ENCODE peak calls at places on chromosome 14, in seven cellular contexts. O is aorta; B is T-helper 17 cell; R is left lung; S is Right ventricle myocardium superior; C is activated CD8-positive, alpha-beta memory T cell treated with anti-CD3 and anti-CD28 coated beads, Interleukin-2, amount 10 ng/mL, durations not matched to agents 7 days and 5 days; H is activated CD8-positive, alpha-beta T cell treated with anti-CD3 and anti-CD28 coated beads, Interleukin-2, amount 10 ng/mL, durations not matched to agents 7 days and 5 days. A is an unnamed sample.

GRCh38 chr14:61222388-61222787 is 58.8 kb downstream of the TMEM30B start:
- ATAC-seq in O (no peak), B (no peak), R (no peak), S (peak), C (no peak), H (no peak), A (no peak)

GRCh38 chr14:68363401-68363800 is 429.5 kb downstream of the ZFP36L1 start:
- ATAC-seq in O (no peak), B (no peak), R (no peak), S (no peak), C (no peak), H (no peak), A (peak)

GRCh38 chr14:84976805-84977204 is 553.1 kb upstream of the FLRT2 start:
- ATAC-seq in O (no peak), B (no peak), R (no peak), S (no peak), C (no peak), H (no peak), A (no peak)

GRCh38 chr14:65169351-65169750 is 67.0 kb upstream of the MAX start:
- ATAC-seq in O (no peak), B (no peak), R (no peak), S (peak), C (peak), H (no peak), A (peak)

GRCh38 chr14:102201369-102201748 is 61.7 kb downstream of the WDR20 start:
- ATAC-seq in O (no peak), B (peak), R (no peak), S (no peak), C (peak), H (no peak), A (no peak)

GRCh38 chr14:81474685-81475324 is 58.8 kb downstream of the SEL1L start:
- ATAC-seq in O (no peak), B (peak), R (no peak), S (no peak), C (peak), H (peak), A (no peak)

GRCh38 chr14:94689985-94690400 is 77.8 kb downstream of the SERPINA3 start:
- ATAC-seq in O (no peak), B (no peak), R (no peak), S (no peak), C (no peak), H (peak), A (no peak)

GRCh38 chr14:103228076-103228806 is 105.0 kb downstream of the TNFAIP2 start:
- ATAC-seq in O (no peak), B (no peak), R (no peak), S (no peak), C (no peak), H (no peak), A (no peak)

GRCh38 chr14:20803221-20803620 is 577 bp upstream of the RNASE1 start:
- ATAC-seq in O (no peak), B (no peak), R (no peak), S (no peak), C (no peak), H (no peak), A (no peak)

GRCh38 chr14:89484445-89484844 is 67.4 kb upstream of the FOXN3 start:
- ATAC-seq in O (no peak), B (no peak), R (peak), S (no peak), C (no peak), H (no peak), A (no peak)

GRCh38 chr14:74563233-74563585 is 48.8 kb downstream of the LTBP2 start:
- ATAC-seq in O (no peak), B (no peak), R (peak), S (no peak), C (no peak), H (no peak), A (no peak)

GRCh38 chr14:81330619-81331122 is 69.5 kb downstream of the STON2 start:
- ATAC-seq in O (no peak), B (no peak), R (no peak), S (no peak), C (no peak), H (no peak), A (no peak)

GRCh38 chr14:105999361-106000028 is 473.1 kb downstream of the TMEM121 start:
- ATAC-seq in O (peak), B (peak), R (peak), S (peak), C (peak), H (peak), A (peak)

GRCh38 chr14:61539631-61540030 is 155.7 kb upstream of the HIF1A start:
- ATAC-seq in O (no peak), B (no peak), R (no peak), S (no peak), C (no peak), H (no peak), A (no peak)

GRCh38 chr14:102699416-102700110 is 77.7 kb upstream of the TRAF3 start:
- ATAC-seq in O (no peak), B (no peak), R (no peak), S (no peak), C (no peak), H (no peak), A (no peak)

GRCh38 chr14:25953532-25954144 is 644.2 kb downstream of the NOVA1 start:
- ATAC-seq in O (no peak), B (no peak), R (peak), S (no peak), C (no peak), H (no peak), A (no peak)

GRCh38 chr14:22084393-22085281 is 411.0 kb upstream of the OR4E1 start:
- ATAC-seq in O (no peak), B (peak), R (peak), S (peak), C (peak), H (peak), A (no peak)

GRCh38 chr14:77752799-77753516 is 8.0 kb downstream of the SNW1 start:
- ATAC-seq in O (no peak), B (no peak), R (no peak), S (no peak), C (no peak), H (no peak), A (no peak)

GRCh38 chr14:22052795-22053194 is 379.2 kb upstream of the OR4E1 start:
- ATAC-seq in O (no peak), B (peak), R (peak), S (no peak), C (peak), H (peak), A (no peak)

GRCh38 chr14:100873083-100873482 is 30.4 kb downstream of the RTL1 start:
- ATAC-seq in O (no peak), B (no peak), R (no peak), S (no peak), C (no peak), H (no peak), A (peak)

GRCh38 chr14:100246136-100246535 is 7.2 kb downstream of the YY1 start:
- ATAC-seq in O (peak), B (no peak), R (no peak), S (peak), C (no peak), H (no peak), A (no peak)

GRCh38 chr14:23640524-23641141 is 4.5 kb downstream of the DHRS2 start:
- ATAC-seq in O (peak), B (no peak), R (peak), S (peak), C (no peak), H (no peak), A (no peak)

GRCh38 chr14:34302654-34303053 is 159.4 kb downstream of the SPTSSA start:
- ATAC-seq in O (no peak), B (no peak), R (no peak), S (peak), C (no peak), H (no peak), A (no peak)

GRCh38 chr14:97024300-97024699 is 227.1 kb downstream of the VRK1 start:
- ATAC-seq in O (no peak), B (no peak), R (no peak), S (no peak), C (no peak), H (no peak), A (no peak)

GRCh38 chr14:98182385-98183055 is 1089.5 kb downstream of the BCL11B start:
- ATAC-seq in O (no peak), B (no peak), R (peak), S (no peak), C (peak), H (peak), A (no peak)

GRCh38 chr14:87952307-87953094 is 40.5 kb downstream of the GALC start:
- ATAC-seq in O (no peak), B (peak), R (no peak), S (no peak), C (peak), H (peak), A (peak)

GRCh38 chr14:99731536-99732435 is 47.7 kb downstream of the CYP46A1 start:
- ATAC-seq in O (peak), B (no peak), R (no peak), S (peak), C (no peak), H (no peak), A (no peak)

GRCh38 chr14:78700236-78700635 is 530.1 kb downstream of the NRXN3 start:
- ATAC-seq in O (no peak), B (no peak), R (no peak), S (no peak), C (no peak), H (no peak), A (no peak)

GRCh38 chr14:90383731-90384542 is 12.9 kb upstream of the CALM1 start:
- ATAC-seq in O (peak), B (peak), R (peak), S (peak), C (peak), H (peak), A (peak)

GRCh38 chr14:74852922-74853530 is 22.9 kb downstream of the PROX2 start:
- ATAC-seq in O (no peak), B (peak), R (peak), S (no peak), C (peak), H (peak), A (peak)

GRCh38 chr14:33386771-33387170 is 448.1 kb downstream of the NPAS3 start:
- ATAC-seq in O (no peak), B (no peak), R (no peak), S (no peak), C (no peak), H (no peak), A (no peak)

GRCh38 chr14:35215110-35215872 is 76.9 kb upstream of the PSMA6 start:
- ATAC-seq in O (no peak), B (peak), R (peak), S (no peak), C (peak), H (no peak), A (no peak)

A was measured in stimulated activated memory B cell treated with anti-CD40 and anti-IgM and Interleukin-4, amounts not matched to agents 10 μg/mL and 1 μg/mL and 100 μg/mL, for 72 hours.